ENCODE peak calls at places on chromosomes 11 and 22, in five cellular contexts. U is effector CD4-positive, alpha-beta T cell; A is activated CD8-positive, alpha-beta memory T cell treated with anti-CD3 and anti-CD28 coated beads, Interleukin-2, amount 50 U/mL, for 4 hours; Z is IMR-90; P is COR-L47. Q is an unnamed sample.

GRCh38 chr11:61567286-61568061 is 13.4 kb downstream of the SYT7 start:
- DNase-seq in A (peak; percentile 54), Z (peak; percentile 73), P (no peak), U (peak; percentile 73), Q (peak; percentile 88)

GRCh38 chr22:42078469-42079318 is 806 bp upstream of the SMDT1 start:
- DNase-seq in P (no peak), U (no peak), Z (no peak), A (peak; percentile 29), Q (no peak)

GRCh38 chr11:110199184-110199981 is 97.0 kb downstream of the RDX start:
- DNase-seq in A (no peak), Z (peak; percentile 51), U (no peak), P (no peak), Q (peak; percentile 42)

GRCh38 chr22:44357296-44357961 is 44.7 kb upstream of the SHISAL1 start:
- DNase-seq in P (no peak), A (no peak), U (no peak), Z (no peak), Q (no peak)

GRCh38 chr11:86637976-86638375 is 34.4 kb downstream of the ME3 start:
- DNase-seq in U (no peak), Z (peak; percentile 49), A (no peak), P (no peak), Q (no peak)

GRCh38 chr22:40081662-40082061 is 86.9 kb downstream of the FAM83F start:
- DNase-seq in U (no peak), P (no peak), Z (no peak), A (no peak), Q (no peak)

GRCh38 chr22:46036558-46037408 is 59.8 kb upstream of the WNT7B start:
- DNase-seq in P (no peak), Z (no peak), U (peak; percentile 51), A (peak; percentile 53), Q (no peak)

GRCh38 chr22:26912985-26913384 is 255.6 kb downstream of the MIAT start:
- DNase-seq in U (no peak), P (no peak), A (no peak), Z (no peak), Q (no peak)

GRCh38 chr11:12968836-12969235 is 40.3 kb upstream of the RASSF10 start:
- DNase-seq in P (no peak), U (no peak), A (no peak), Z (no peak), Q (no peak)

GRCh38 chr11:31598454-31598853 is 88.9 kb downstream of the ELP4 start:
- DNase-seq in P (no peak), Z (no peak), U (no peak), A (no peak), Q (no peak)

GRCh38 chr11:40877256-40877655 is 582.2 kb downstream of the LRRC4C start:
- DNase-seq in Z (no peak), A (no peak), U (no peak), P (no peak), Q (no peak)

GRCh38 chr11:100574894-100575769 is 112.0 kb upstream of the ARHGAP42 start:
- DNase-seq in A (no peak), Z (peak; percentile 59), U (no peak), P (peak; percentile 59), Q (no peak)

GRCh38 chr22:29269731-29270474 is 1.8 kb downstream of the EWSR1 start:
- DNase-seq in P (no peak), Z (peak; percentile 12), A (no peak), U (no peak), Q (no peak)

GRCh38 chr22:45096256-45096907 is 67.3 kb upstream of the NUP50 start:
- DNase-seq in P (peak; percentile 62), A (peak; percentile 32), U (no peak), Z (peak; percentile 58), Q (no peak)

GRCh38 chr11:112795142-112795815 is 165.9 kb upstream of the NCAM1 start:
- DNase-seq in U (no peak), Z (peak; percentile 31), P (no peak), A (no peak), Q (no peak)